ENCODE peak calls at places on chromosomes 4 and X, in seven cellular contexts. N is astrocyte, M is psoas muscle, E is AG09319, B is AG10803, U is lung, T is CD14-positive monocyte. O is an unnamed sample.

GRCh38 chr4:110681381-110681780 is 58.5 kb upstream of the PITX2 start:
- DNase-seq in N (no peak), M (no peak), E (no peak), B (peak), U (no peak), T (no peak), O (no peak)

GRCh38 chr4:16029329-16029728 is 54.5 kb downstream of the PROM1 start:
- DNase-seq in N (peak), M (no peak), E (peak), B (peak), U (no peak), T (no peak), O (no peak)

GRCh38 chr4:187965726-187966125 is 29.8 kb upstream of the ZFP42 start:
- DNase-seq in N (no peak), M (no peak), E (no peak), B (no peak), U (no peak), T (no peak), O (no peak)

GRCh38 chrX:10011991-10012390 is 44.8 kb downstream of the CLDN34 start:
- DNase-seq in N (no peak), M (no peak), E (no peak), B (no peak), U (peak), T (no peak), O (no peak)

GRCh38 chrX:118530537-118530936 is 34.9 kb downstream of the DOCK11 start:
- DNase-seq in N (peak), M (no peak), E (no peak), B (peak), U (no peak), T (peak), O (no peak)

GRCh38 chrX:12137982-12138365 is 299 bp upstream of the FRMPD4 start:
- DNase-seq in N (no peak), M (no peak), E (no peak), B (no peak), U (no peak), T (no peak), O (no peak)

GRCh38 chr4:183335369-183335940 is 13.2 kb upstream of the CLDN24 start:
- DNase-seq in N (peak), M (no peak), E (peak), B (peak), U (no peak), T (no peak), O (no peak)

GRCh38 chr4:165873298-165874071 is 448 bp downstream of the TLL1 start:
- DNase-seq in N (peak), M (peak), E (no peak), B (peak), U (no peak), T (no peak), O (peak)

GRCh38 chr4:3765271-3766206 is 646 bp upstream of the ADRA2C start:
- DNase-seq in N (peak), M (peak), E (no peak), B (peak), U (no peak), T (no peak), O (no peak)

GRCh38 chrX:16807976-16808542 is 21.8 kb downstream of the TXLNG start:
- DNase-seq in N (peak), M (no peak), E (no peak), B (peak), U (no peak), T (no peak), O (no peak)

GRCh38 chr4:28432348-28433025 is 1571.8 kb downstream of the STIM2 start:
- DNase-seq in N (no peak), M (no peak), E (no peak), B (no peak), U (no peak), T (no peak), O (no peak)

GRCh38 chr4:26178874-26179273 is 141.9 kb upstream of the RBPJ start:
- DNase-seq in N (no peak), M (peak), E (peak), B (peak), U (no peak), T (no peak), O (no peak)

GRCh38 chr4:154076921-154077320 is 288.0 kb upstream of the SFRP2 start:
- DNase-seq in N (no peak), M (no peak), E (no peak), B (peak), U (no peak), T (no peak), O (no peak)

GRCh38 chr4:77819409-77819835 is 254 bp upstream of the CNOT6L start:
- DNase-seq in N (no peak), M (no peak), E (no peak), B (no peak), U (peak), T (peak), O (peak)

GRCh38 chr4:180665994-180666818 is 1577.0 kb upstream of the TENM3 start:
- DNase-seq in N (peak), M (no peak), E (peak), B (peak), U (no peak), T (no peak), O (no peak)

GRCh38 chrX:13128104-13128503 is 83.7 kb upstream of the FAM9C start:
- DNase-seq in N (no peak), M (no peak), E (no peak), B (peak), U (no peak), T (no peak), O (no peak)

GRCh38 chrX:13123247-13123856 is 78.9 kb upstream of the FAM9C start:
- DNase-seq in N (no peak), M (no peak), E (no peak), B (no peak), U (no peak), T (no peak), O (no peak)

GRCh38 chr4:40686081-40686913 is 56.6 kb upstream of the RBM47 start:
- DNase-seq in N (no peak), M (no peak), E (peak), B (peak), U (no peak), T (no peak), O (no peak)

GRCh38 chr4:183101956-183102480 is 3.0 kb downstream of the WWC2 start:
- DNase-seq in N (no peak), M (no peak), E (no peak), B (no peak), U (no peak), T (no peak), O (no peak)

GRCh38 chr4:53702334-53703266 is 111.3 kb upstream of the LNX1 start:
- DNase-seq in N (peak), M (peak), E (peak), B (peak), U (peak), T (no peak), O (peak)
- TF ChIP-seq CTCF in N (no peak), M (peak), E (peak), B (peak), U (no peak), T (no peak), O (peak)

DNA sequence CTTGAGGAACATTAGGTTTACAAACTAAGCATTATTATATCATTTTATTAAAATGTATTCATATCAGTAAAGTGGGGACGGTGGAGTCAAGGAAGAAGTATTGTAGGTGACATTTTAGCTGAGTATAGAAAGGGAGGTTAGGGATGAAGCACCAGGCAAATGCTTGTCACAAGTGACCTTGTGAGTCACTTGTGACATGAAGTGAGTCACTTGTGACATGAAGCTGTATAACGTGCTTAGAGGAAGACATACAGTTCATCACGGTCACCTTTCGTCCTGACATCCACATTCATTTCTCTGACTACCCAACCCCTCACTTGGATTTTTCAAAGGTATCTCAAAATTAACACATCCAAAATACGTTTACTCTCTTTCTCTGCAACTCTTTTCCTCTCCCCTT is 1034.8 kb downstream of the DMD start:
- DNase-seq in N (no peak), M (no peak), E (no peak), B (no peak), U (no peak), T (no peak), O (no peak)
- TF ChIP-seq CTCF in N (no peak), M (no peak), E (no peak), B (no peak), U (no peak), T (no peak), O (no peak)

GRCh38 chr4:98030059-98030458 is 113.2 kb downstream of the STPG2 start:
- DNase-seq in N (no peak), M (no peak), E (no peak), B (no peak), U (no peak), T (no peak), O (no peak)

GRCh38 chr4:98026362-98026761 is 116.9 kb downstream of the STPG2 start:
- DNase-seq in N (no peak), M (no peak), E (no peak), B (no peak), U (no peak), T (no peak), O (no peak)

DNA sequence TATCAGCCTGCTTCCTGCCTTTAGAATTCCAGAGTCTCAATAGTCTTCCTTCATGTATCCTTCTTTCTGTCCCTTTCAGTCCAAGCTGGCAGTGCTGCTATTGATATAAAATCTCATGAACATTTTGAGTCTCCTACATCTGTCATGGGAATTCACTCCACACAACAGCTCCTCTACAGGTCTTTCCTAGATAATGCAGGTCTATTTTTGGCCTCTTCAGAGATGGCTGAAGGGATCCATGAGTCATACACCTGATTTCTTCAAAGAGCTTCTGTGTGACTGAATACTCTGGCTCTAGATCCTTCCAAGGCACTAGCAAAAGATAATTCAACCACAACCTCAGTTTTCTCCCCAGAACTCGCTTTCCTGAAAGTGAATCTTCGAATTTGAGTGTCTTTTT is 115.4 kb downstream of the STPG2 start:
- DNase-seq in N (peak), M (no peak), E (no peak), B (no peak), U (no peak), T (no peak), O (no peak)
- TF ChIP-seq CTCF in N (peak), M (no peak), E (no peak), B (no peak), U (no peak), T (no peak), O (no peak)

GRCh38 chrX:1784773-1785172 is 169.9 kb downstream of the ASMT start:
- DNase-seq in N (no peak), M (no peak), E (no peak), B (no peak), U (no peak), T (no peak), O (no peak)
- TF ChIP-seq CTCF in N (no peak), M (no peak), E (no peak), B (no peak), U (no peak), T (no peak), O (no peak)

DNA sequence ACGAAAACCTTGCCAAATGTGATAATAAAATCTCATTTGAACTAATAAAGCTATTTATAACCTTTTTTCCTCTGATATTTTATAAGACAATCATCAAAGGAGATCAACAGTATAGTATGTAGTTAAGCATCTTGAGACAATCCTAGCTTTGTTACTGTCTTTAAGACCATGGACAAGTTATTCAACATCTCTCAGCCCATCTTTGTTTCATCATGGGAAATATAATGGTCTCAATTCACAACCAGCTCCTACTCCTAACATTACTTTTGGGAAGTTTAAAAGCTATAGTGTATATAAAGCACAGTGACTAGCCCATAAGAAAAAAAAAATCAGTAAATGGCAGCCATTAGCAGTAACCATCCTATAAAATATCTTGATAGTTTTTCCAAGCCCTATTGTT is 57.6 kb upstream of the APELA start:
- DNase-seq in N (no peak), M (no peak), E (no peak), B (no peak), U (no peak), T (no peak), O (no peak)
- TF ChIP-seq CTCF in N (no peak), M (no peak), E (no peak), B (no peak), U (no peak), T (no peak), O (no peak)

DNA sequence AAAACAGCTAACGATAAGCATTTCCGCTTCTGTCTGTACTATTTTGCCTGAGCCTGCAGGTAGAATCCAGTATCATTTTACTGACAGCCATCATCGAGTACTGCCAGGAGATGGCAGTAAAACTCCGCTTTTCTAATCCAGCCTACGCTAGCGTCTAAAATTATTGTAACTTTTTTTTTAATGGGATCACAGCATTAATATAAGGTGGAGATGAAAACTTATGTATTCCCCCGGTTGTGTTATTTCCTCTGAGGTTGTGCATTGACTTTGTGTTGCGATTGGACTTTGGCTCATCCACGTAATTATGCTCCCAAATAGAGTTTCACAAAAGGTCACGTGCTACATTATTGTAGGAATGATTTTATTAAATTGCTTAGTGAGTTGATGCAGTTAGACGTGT is 248.1 kb downstream of the C4orf33 start:
- DNase-seq in N (no peak), M (no peak), E (no peak), B (peak), U (no peak), T (no peak), O (no peak)
- TF ChIP-seq CTCF in N (peak), M (peak), E (peak), B (peak), U (peak), T (peak), O (peak)

GRCh38 chr4:30721353-30722091 is 1.4 kb downstream of the PCDH7 start:
- DNase-seq in N (peak), M (peak), E (no peak), B (no peak), U (no peak), T (no peak), O (peak)
- TF ChIP-seq CTCF in N (no peak), M (peak), E (no peak), B (no peak), U (no peak), T (no peak), O (peak)

GRCh38 chr4:47858012-47858411 is 20.1 kb upstream of the CORIN start:
- DNase-seq in N (no peak), M (no peak), E (no peak), B (no peak), U (no peak), T (no peak), O (no peak)

GRCh38 chr4:47849466-47849865 is 11.6 kb upstream of the CORIN start:
- DNase-seq in N (no peak), M (no peak), E (no peak), B (no peak), U (no peak), T (no peak), O (no peak)

GRCh38 chr4:47855350-47855749 is 17.5 kb upstream of the CORIN start:
- DNase-seq in N (peak), M (no peak), E (peak), B (peak), U (no peak), T (no peak), O (no peak)

GRCh38 chr4:47856713-47857112 is 18.8 kb upstream of the CORIN start:
- DNase-seq in N (no peak), M (no peak), E (no peak), B (no peak), U (no peak), T (no peak), O (no peak)

GRCh38 chr4:47852121-47852520 is 14.3 kb upstream of the CORIN start:
- DNase-seq in N (peak), M (no peak), E (no peak), B (peak), U (no peak), T (no peak), O (no peak)
- TF ChIP-seq CTCF in N (no peak), M (no peak), E (no peak), B (no peak), U (no peak), T (no peak), O (no peak)

O was measured in osteocyte.